ENCODE peak calls at places on chromosome 17, in six cellular contexts. One of them, this sample, is unnamed.

GRCh38 chr17:9890124-9890523 is 14.9 kb downstream of the RCVRN start:
- DNase-seq in K562: peak
- DNase-seq in H1: peak
- DNase-seq in GM12878: no peak
- DNase-seq in HepG2: peak
- DNase-seq in SK-N-SH: peak
- DNase-seq in this sample: peak

GRCh38 chr17:70110443-70110880 is 35.4 kb downstream of the KCNJ16 start:
- DNase-seq in SK-N-SH: no peak
- DNase-seq in H1: no peak
- DNase-seq in K562: no peak
- DNase-seq in HepG2: no peak
- DNase-seq in GM12878: no peak
- DNase-seq in this sample: no peak

GRCh38 chr17:82006468-82007227 is 16.0 kb downstream of the CENPX start:
- DNase-seq in GM12878: no peak
- DNase-seq in K562: no peak
- DNase-seq in HepG2: no peak
- DNase-seq in H1: no peak
- DNase-seq in SK-N-SH: no peak
- DNase-seq in this sample: no peak

GRCh38 chr17:64641499-64641898 is 20.6 kb downstream of the SMURF2 start:
- DNase-seq in HepG2: no peak
- DNase-seq in H1: no peak
- DNase-seq in K562: peak
- DNase-seq in SK-N-SH: peak
- DNase-seq in GM12878: no peak
- DNase-seq in this sample: no peak

GRCh38 chr17:74430706-74431567 is 951 bp upstream of the GPRC5C start:
- DNase-seq in H1: peak
- DNase-seq in GM12878: peak
- DNase-seq in HepG2: peak
- DNase-seq in K562: peak
- DNase-seq in SK-N-SH: peak
- DNase-seq in this sample: peak

GRCh38 chr17:14308965-14309879 is 8.3 kb downstream of the HS3ST3B1 start:
- DNase-seq in HepG2: peak
- DNase-seq in K562: peak
- DNase-seq in GM12878: no peak
- DNase-seq in H1: peak
- DNase-seq in SK-N-SH: peak
- DNase-seq in this sample: no peak

GRCh38 chr17:35948092-35948491 is 4.6 kb upstream of the LYZL6 start:
- DNase-seq in GM12878: no peak
- DNase-seq in H1: no peak
- DNase-seq in K562: no peak
- DNase-seq in HepG2: no peak
- DNase-seq in SK-N-SH: no peak
- DNase-seq in this sample: no peak

GRCh38 chr17:43608313-43608712 is 53.4 kb downstream of the MEOX1 start:
- DNase-seq in GM12878: peak
- DNase-seq in HepG2: no peak
- DNase-seq in K562: no peak
- DNase-seq in SK-N-SH: no peak
- DNase-seq in H1: no peak
- DNase-seq in this sample: no peak

GRCh38 chr17:77375917-77376651 is 235.3 kb downstream of the SEC14L1 start:
- DNase-seq in HepG2: no peak
- DNase-seq in GM12878: no peak
- DNase-seq in H1: no peak
- DNase-seq in SK-N-SH: peak
- DNase-seq in K562: no peak
- DNase-seq in this sample: no peak

GRCh38 chr17:20721151-20721550 is 141.6 kb downstream of the CDRT15L2 start:
- DNase-seq in H1: no peak
- DNase-seq in K562: no peak
- DNase-seq in HepG2: no peak
- DNase-seq in GM12878: no peak
- DNase-seq in SK-N-SH: no peak
- DNase-seq in this sample: no peak

GRCh38 chr17:6560496-6560895 is 4.1 kb upstream of the PITPNM3 start:
- DNase-seq in HepG2: no peak
- DNase-seq in H1: no peak
- DNase-seq in SK-N-SH: no peak
- DNase-seq in GM12878: no peak
- DNase-seq in K562: no peak
- DNase-seq in this sample: no peak

GRCh38 chr17:31494259-31495048 is 103.0 kb downstream of the RAB11FIP4 start:
- DNase-seq in HepG2: no peak
- DNase-seq in GM12878: peak
- DNase-seq in K562: no peak
- DNase-seq in SK-N-SH: no peak
- DNase-seq in H1: no peak
- DNase-seq in this sample: no peak

GRCh38 chr17:77365584-77366186 is 224.9 kb downstream of the SEC14L1 start:
- DNase-seq in SK-N-SH: peak
- DNase-seq in K562: peak
- DNase-seq in GM12878: no peak
- DNase-seq in HepG2: no peak
- DNase-seq in H1: no peak
- DNase-seq in this sample: peak

GRCh38 chr17:41939044-41939695 is 8.8 kb downstream of the ODAD4 start:
- DNase-seq in SK-N-SH: no peak
- DNase-seq in H1: no peak
- DNase-seq in K562: no peak
- DNase-seq in GM12878: no peak
- DNase-seq in HepG2: no peak
- DNase-seq in this sample: no peak

GRCh38 chr17:63356275-63356905 is 89.7 kb downstream of the CYB561 start:
- DNase-seq in K562: no peak
- DNase-seq in H1: no peak
- DNase-seq in GM12878: no peak
- DNase-seq in SK-N-SH: no peak
- DNase-seq in HepG2: no peak
- DNase-seq in this sample: peak

GRCh38 chr17:60598001-60598736 is 1.8 kb upstream of the PPM1D start:
- DNase-seq in K562: no peak
- DNase-seq in SK-N-SH: no peak
- DNase-seq in GM12878: no peak
- DNase-seq in HepG2: no peak
- DNase-seq in H1: no peak
- DNase-seq in this sample: no peak

GRCh38 chr17:6894206-6894528 is 62.6 kb upstream of the TEKT1 start:
- DNase-seq in GM12878: no peak
- DNase-seq in K562: no peak
- DNase-seq in H1: peak
- DNase-seq in SK-N-SH: no peak
- DNase-seq in HepG2: no peak
- DNase-seq in this sample: no peak

GRCh38 chr17:82400830-82401229 is 17.3 kb upstream of the HEXD start:
- DNase-seq in H1: no peak
- DNase-seq in HepG2: no peak
- DNase-seq in SK-N-SH: no peak
- DNase-seq in K562: no peak
- DNase-seq in GM12878: no peak
- DNase-seq in this sample: no peak

GRCh38 chr17:34755981-34756669 is 176.7 kb downstream of the TMEM132E start:
- DNase-seq in H1: no peak
- DNase-seq in SK-N-SH: no peak
- DNase-seq in HepG2: no peak
- DNase-seq in GM12878: no peak
- DNase-seq in K562: no peak
- DNase-seq in this sample: no peak

GRCh38 chr17:74972107-74972972 is at the start of gene HID1:
- DNase-seq in HepG2: peak
- DNase-seq in GM12878: no peak
- DNase-seq in K562: peak
- DNase-seq in SK-N-SH: peak
- DNase-seq in H1: peak
- DNase-seq in this sample: no peak

GRCh38 chr17:72456026-72456569 is 335.3 kb downstream of the SOX9 start:
- DNase-seq in H1: no peak
- DNase-seq in SK-N-SH: no peak
- DNase-seq in GM12878: no peak
- DNase-seq in HepG2: peak
- DNase-seq in K562: no peak
- DNase-seq in this sample: peak

GRCh38 chr17:63433746-63434591 is 12.1 kb downstream of the CYB561 start:
- DNase-seq in H1: no peak
- DNase-seq in K562: peak
- DNase-seq in GM12878: no peak
- DNase-seq in HepG2: no peak
- DNase-seq in SK-N-SH: peak
- DNase-seq in this sample: no peak

GRCh38 chr17:4973431-4973830 is 5.8 kb upstream of the SPAG7 start:
- DNase-seq in GM12878: no peak
- DNase-seq in H1: no peak
- DNase-seq in K562: no peak
- DNase-seq in HepG2: no peak
- DNase-seq in SK-N-SH: no peak
- DNase-seq in this sample: no peak

GRCh38 chr17:80704381-80704819 is 159.8 kb downstream of the RPTOR start:
- DNase-seq in SK-N-SH: no peak
- DNase-seq in GM12878: no peak
- DNase-seq in K562: no peak
- DNase-seq in H1: no peak
- DNase-seq in HepG2: no peak
- DNase-seq in this sample: no peak

GRCh38 chr17:676965-677364 is 37.7 kb downstream of the VPS53 start:
- DNase-seq in GM12878: no peak
- DNase-seq in H1: no peak
- DNase-seq in SK-N-SH: no peak
- DNase-seq in HepG2: no peak
- DNase-seq in K562: no peak
- DNase-seq in this sample: no peak

GRCh38 chr17:21034350-21035235 is 8.2 kb downstream of the USP22 start:
- DNase-seq in K562: peak
- DNase-seq in H1: no peak
- DNase-seq in HepG2: no peak
- DNase-seq in SK-N-SH: no peak
- DNase-seq in GM12878: peak
- DNase-seq in this sample: no peak

GRCh38 chr17:14149751-14150150 is 80.4 kb downstream of the COX10 start:
- DNase-seq in H1: no peak
- DNase-seq in GM12878: no peak
- DNase-seq in HepG2: no peak
- DNase-seq in SK-N-SH: no peak
- DNase-seq in K562: no peak
- DNase-seq in this sample: no peak

GRCh38 chr17:7835818-7836595 is 2.0 kb downstream of the KDM6B start:
- DNase-seq in K562: no peak
- DNase-seq in HepG2: peak
- DNase-seq in GM12878: no peak
- DNase-seq in SK-N-SH: peak
- DNase-seq in H1: peak
- DNase-seq in this sample: no peak

GRCh38 chr17:48104440-48104839 is 3.1 kb upstream of the SNX11 start:
- DNase-seq in K562: no peak
- DNase-seq in SK-N-SH: no peak
- DNase-seq in H1: no peak
- DNase-seq in GM12878: no peak
- DNase-seq in HepG2: no peak
- DNase-seq in this sample: no peak

GRCh38 chr17:48110722-48111121 is 3.2 kb downstream of the SNX11 start:
- DNase-seq in SK-N-SH: no peak
- DNase-seq in H1: no peak
- DNase-seq in GM12878: no peak
- DNase-seq in K562: no peak
- DNase-seq in HepG2: no peak
- DNase-seq in this sample: no peak

GRCh38 chr17:48106802-48107136 is 797 bp upstream of the SNX11 start:
- DNase-seq in H1: no peak
- DNase-seq in K562: no peak
- DNase-seq in SK-N-SH: no peak
- DNase-seq in HepG2: no peak
- DNase-seq in GM12878: no peak
- DNase-seq in this sample: no peak

GRCh38 chr17:48103379-48103715 is 2.1 kb upstream of the CBX1 start:
- DNase-seq in H1: no peak
- DNase-seq in GM12878: no peak
- DNase-seq in SK-N-SH: no peak
- DNase-seq in K562: no peak
- DNase-seq in HepG2: no peak
- DNase-seq in this sample: no peak

GRCh38 chr17:48107137-48108055 is at the start of gene SNX11:
- DNase-seq in H1: peak
- DNase-seq in GM12878: no peak
- DNase-seq in SK-N-SH: peak
- DNase-seq in HepG2: peak
- DNase-seq in K562: peak
- DNase-seq in this sample: peak
- TF ChIP-seq YY1 in H1: peak
- TF ChIP-seq YY1 in GM12878: peak
- TF ChIP-seq YY1 in SK-N-SH: peak
- TF ChIP-seq YY1 in HepG2: peak
- TF ChIP-seq YY1 in K562: peak
- TF ChIP-seq YY1 in this sample: peak

DNA sequence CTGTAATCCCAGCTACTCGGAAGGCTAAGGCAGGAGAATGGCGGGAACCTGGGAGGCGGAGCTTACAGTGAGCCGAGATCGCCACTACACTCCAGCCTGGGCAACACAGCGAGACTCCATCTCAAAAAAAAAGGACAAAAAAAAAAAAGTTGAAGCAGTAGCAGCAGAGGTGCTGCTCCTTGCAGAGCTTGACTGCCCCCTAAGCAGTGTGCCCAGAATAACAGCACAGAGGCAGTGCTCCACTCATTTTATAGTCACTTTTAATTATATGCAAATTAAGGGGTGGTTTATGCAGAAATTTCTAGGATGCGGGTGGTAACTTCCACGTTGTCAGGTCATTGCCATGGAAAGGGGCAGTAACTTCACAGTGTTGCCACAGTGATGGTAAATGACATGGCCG is 54.3 kb upstream of the NOL11 start:
- DNase-seq in HepG2: no peak
- DNase-seq in SK-N-SH: no peak
- DNase-seq in K562: no peak
- DNase-seq in GM12878: no peak
- DNase-seq in H1: no peak
- DNase-seq in this sample: no peak
- TF ChIP-seq RAD21 in HepG2: no peak
- TF ChIP-seq RAD21 in SK-N-SH: no peak
- TF ChIP-seq RAD21 in K562: no peak
- TF ChIP-seq RAD21 in GM12878: peak
- TF ChIP-seq RAD21 in H1: peak
- TF ChIP-seq RAD21 in this sample: peak

GRCh38 chr17:78637146-78637545 is 60.0 kb upstream of the DNAH17 start:
- DNase-seq in GM12878: no peak
- DNase-seq in HepG2: no peak
- DNase-seq in K562: no peak
- DNase-seq in H1: no peak
- DNase-seq in SK-N-SH: peak
- DNase-seq in this sample: no peak
- TF ChIP-seq YY1 in GM12878: no peak
- TF ChIP-seq YY1 in HepG2: no peak
- TF ChIP-seq YY1 in K562: no peak
- TF ChIP-seq YY1 in H1: no peak
- TF ChIP-seq YY1 in SK-N-SH: no peak
- TF ChIP-seq YY1 in this sample: no peak

GRCh38 chr17:40936437-40936971 is 942 bp downstream of the KRT23 start:
- DNase-seq in HepG2: peak
- DNase-seq in GM12878: no peak
- DNase-seq in K562: no peak
- DNase-seq in H1: no peak
- DNase-seq in SK-N-SH: no peak
- DNase-seq in this sample: no peak
- TF ChIP-seq RAD21 in HepG2: no peak
- TF ChIP-seq RAD21 in GM12878: no peak
- TF ChIP-seq RAD21 in K562: no peak
- TF ChIP-seq RAD21 in H1: no peak
- TF ChIP-seq RAD21 in SK-N-SH: no peak
- TF ChIP-seq RAD21 in this sample: no peak

This sample was measured in HCT116.